ENCODE peak calls at places on chromosomes 16 and 17, in six cellular contexts. F, B, Z, W, A and M are unnamed samples.

GRCh38 chr16:8173111-8173644 is 417.1 kb downstream of the TMEM114 start:
- DNase-seq in F (no peak), B (peak), Z (peak), W (no peak), A (peak), M (no peak)

GRCh38 chr16:17211797-17212196 is 259.0 kb downstream of the XYLT1 start:
- DNase-seq in F (no peak), B (no peak), Z (no peak), W (peak), A (peak), M (no peak)

GRCh38 chr17:44829558-44830358 is at the start of gene GJC1:
- DNase-seq in F (no peak), B (peak), Z (no peak), W (no peak), A (peak), M (no peak)

GRCh38 chr17:33901085-33901484 is 354.0 kb upstream of the CCL2 start:
- DNase-seq in F (no peak), B (no peak), Z (no peak), W (no peak), A (no peak), M (no peak)

GRCh38 chr17:45906927-45907622 is 12.7 kb downstream of the MAPT start:
- DNase-seq in F (no peak), B (no peak), Z (no peak), W (no peak), A (no peak), M (no peak)

GRCh38 chr16:79390481-79391051 is 210.0 kb downstream of the MAF start:
- DNase-seq in F (no peak), B (no peak), Z (no peak), W (no peak), A (no peak), M (no peak)

GRCh38 chr17:62187681-62188080 is 122.6 kb upstream of the MED13 start:
- DNase-seq in F (no peak), B (no peak), Z (peak), W (no peak), A (peak), M (no peak)

GRCh38 chr16:14300631-14301149 is 229.6 kb downstream of the MRTFB start:
- DNase-seq in F (peak), B (peak), Z (peak), W (peak), A (peak), M (peak)

GRCh38 chr17:37744633-37744927 is 279 bp downstream of the HNF1B start:
- DNase-seq in F (no peak), B (no peak), Z (no peak), W (no peak), A (no peak), M (no peak)

GRCh38 chr17:42378597-42379594 is 9.3 kb downstream of the STAT3 start:
- DNase-seq in F (no peak), B (peak), Z (no peak), W (no peak), A (peak), M (no peak)

GRCh38 chr17:27475070-27475673 is 18.9 kb downstream of the KSR1 start:
- DNase-seq in F (no peak), B (no peak), Z (no peak), W (no peak), A (no peak), M (no peak)

GRCh38 chr16:58658796-58659211 is 25.8 kb downstream of the SLC38A7 start:
- DNase-seq in F (no peak), B (peak), Z (no peak), W (no peak), A (peak), M (no peak)

GRCh38 chr17:38637951-38638350 is 32.2 kb upstream of the SRCIN1 start:
- DNase-seq in F (no peak), B (no peak), Z (no peak), W (no peak), A (no peak), M (no peak)

GRCh38 chr16:81618661-81619060 is 160.4 kb upstream of the PLCG2 start:
- DNase-seq in F (no peak), B (no peak), Z (no peak), W (no peak), A (no peak), M (no peak)

GRCh38 chr17:80024206-80024972 is 11.3 kb downstream of the TBC1D16 start:
- DNase-seq in F (no peak), B (peak), Z (no peak), W (no peak), A (no peak), M (no peak)

GRCh38 chr17:17837966-17838962 is 1.5 kb upstream of the SREBF1 start:
- DNase-seq in F (no peak), B (no peak), Z (peak), W (no peak), A (peak), M (no peak)

GRCh38 chr16:12339686-12340085 is 363.2 kb downstream of the SNX29 start:
- DNase-seq in F (no peak), B (peak), Z (no peak), W (no peak), A (peak), M (no peak)

GRCh38 chr17:45229681-45230409 is 8.2 kb downstream of the FMNL1 start:
- DNase-seq in F (no peak), B (no peak), Z (no peak), W (no peak), A (no peak), M (no peak)

GRCh38 chr17:79355186-79355585 is 255.7 kb downstream of the RBFOX3 start:
- DNase-seq in F (no peak), B (no peak), Z (no peak), W (no peak), A (no peak), M (no peak)

GRCh38 chr16:80931985-80932720 is 74.5 kb downstream of the CMC2 start:
- DNase-seq in F (no peak), B (peak), Z (peak), W (no peak), A (peak), M (no peak)

GRCh38 chr17:68777856-68778694 is 176.9 kb upstream of the FAM20A start:
- DNase-seq in F (no peak), B (no peak), Z (no peak), W (no peak), A (no peak), M (no peak)

GRCh38 chr16:9072806-9073341 is 18.6 kb upstream of the HAPSTR1 start:
- DNase-seq in F (no peak), B (peak), Z (no peak), W (no peak), A (peak), M (peak)

GRCh38 chr16:62625291-62625690 is 589.1 kb upstream of the CDH8 start:
- DNase-seq in F (no peak), B (no peak), Z (no peak), W (no peak), A (no peak), M (no peak)

GRCh38 chr16:62615526-62615925 is 579.3 kb upstream of the CDH8 start:
- DNase-seq in F (no peak), B (no peak), Z (no peak), W (no peak), A (no peak), M (no peak)

DNA sequence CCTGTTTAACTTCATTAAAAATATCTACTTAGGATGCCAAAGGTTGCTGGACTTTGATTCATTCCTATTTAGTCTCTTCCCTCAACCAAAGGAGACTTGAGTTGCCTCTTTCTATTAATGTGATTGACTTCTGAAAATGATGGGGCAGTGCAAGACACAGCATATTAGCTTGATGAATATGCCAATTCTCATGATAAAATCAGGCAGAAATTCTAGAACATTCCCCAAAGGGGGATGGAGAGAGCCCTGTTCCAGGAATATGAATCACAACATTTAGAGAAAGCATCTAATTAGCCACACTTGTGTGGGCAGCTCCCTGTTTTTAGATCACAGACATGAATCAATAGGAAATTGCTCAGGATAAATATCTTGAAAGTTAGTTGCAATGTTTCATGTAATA is 584.0 kb upstream of the CDH8 start:
- DNase-seq in F (no peak), B (no peak), Z (no peak), W (no peak), A (no peak), M (no peak)
- H3K4me3 ChIP-seq in F (no peak), B (no peak), Z (no peak), W (no peak), A (no peak), M (no peak)

DNA sequence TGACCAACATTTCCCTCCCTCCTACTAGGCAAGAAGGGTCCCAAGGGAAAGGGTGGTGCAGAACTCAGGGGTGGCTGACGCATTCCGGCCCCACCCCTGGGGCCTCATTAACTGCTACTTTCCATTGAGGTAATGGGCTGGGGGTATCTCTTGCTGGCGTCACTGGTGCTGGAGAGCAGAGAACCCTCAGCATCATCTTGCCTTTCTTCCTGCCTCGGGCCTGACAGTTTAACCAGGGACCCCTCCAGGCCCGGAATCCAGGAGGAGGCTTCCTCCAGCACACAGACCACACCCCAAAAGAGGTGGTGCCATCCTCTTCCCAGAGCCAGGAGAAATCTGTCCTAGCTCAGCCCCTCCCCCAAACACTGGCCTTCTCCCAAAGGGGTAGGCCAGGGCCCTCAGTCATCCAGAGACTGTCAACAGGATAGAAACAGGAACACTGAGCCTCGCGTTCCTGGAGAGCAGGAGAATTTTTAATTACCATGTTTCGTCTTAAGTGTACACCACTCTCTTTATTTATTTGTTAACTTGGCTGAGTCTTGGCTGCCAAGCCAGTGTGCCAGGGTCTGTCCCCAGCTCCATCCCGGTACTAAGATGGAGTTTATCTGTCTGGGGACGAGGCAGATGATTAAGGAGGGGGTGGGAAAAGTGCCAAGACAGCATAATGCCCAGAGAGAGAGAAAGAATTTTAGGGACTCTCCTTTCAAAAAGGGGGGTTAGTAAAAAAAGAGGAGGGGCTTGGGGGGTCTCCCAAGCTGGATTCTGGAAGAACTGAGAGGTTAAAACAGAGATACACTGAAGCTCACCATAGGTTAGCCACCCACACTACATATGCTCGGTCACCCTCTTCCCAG is 5.1 kb downstream of the ETV4 start:
- DNase-seq in F (no peak), B (no peak), Z (no peak), W (no peak), A (peak), M (no peak)
- TF ChIP-seq CTCF in F (no peak), B (no peak), Z (no peak), W (no peak), A (no peak), M (no peak)

DNA sequence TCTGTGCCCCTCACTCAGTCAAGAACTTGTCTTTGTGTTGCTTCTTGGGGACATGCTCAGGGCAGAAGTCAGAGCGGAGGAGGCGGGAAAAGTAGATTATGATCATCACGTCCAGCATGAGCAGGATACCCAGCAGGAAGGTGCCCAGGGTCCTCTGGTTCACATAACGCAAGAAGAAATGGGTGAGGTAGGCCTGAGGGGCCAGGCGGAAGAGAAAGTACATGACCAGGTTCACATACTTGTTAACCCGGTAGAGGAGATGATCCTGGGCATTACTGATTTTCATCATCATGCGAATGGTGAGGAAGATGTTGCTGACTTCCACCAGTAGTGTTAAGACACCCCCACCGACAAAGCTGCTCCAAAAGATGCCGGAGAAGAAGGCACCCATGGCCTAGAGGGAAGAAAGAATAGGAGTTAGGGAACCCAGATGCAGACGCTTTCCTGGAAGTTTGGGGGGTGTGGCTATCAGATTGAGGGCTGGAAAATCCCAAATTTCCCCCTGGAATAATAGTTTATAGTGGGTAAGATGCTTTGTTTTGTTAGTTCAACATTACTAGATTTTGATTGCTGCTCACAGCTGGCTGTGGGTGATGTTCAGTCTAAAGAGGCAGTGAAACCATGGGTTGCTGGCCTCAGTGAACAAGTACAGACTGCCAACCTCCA is 1.4 kb downstream of the TLCD1 start:
- DNase-seq in F (no peak), B (no peak), Z (no peak), W (no peak), A (no peak), M (no peak)
- H3K4me3 ChIP-seq in F (no peak), B (peak), Z (no peak), W (no peak), A (peak), M (peak)

GRCh38 chr16:85810742-85811115 is 11.2 kb downstream of the COX4I1 start:
- DNase-seq in F (no peak), B (no peak), Z (no peak), W (no peak), A (no peak), M (no peak)

GRCh38 chr16:85810097-85810741 is 10.7 kb downstream of the COX4I1 start:
- DNase-seq in F (no peak), B (no peak), Z (peak), W (no peak), A (no peak), M (no peak)

GRCh38 chr16:85812031-85812807 is 12.7 kb downstream of the COX4I1 start:
- DNase-seq in F (no peak), B (no peak), Z (no peak), W (no peak), A (peak), M (no peak)

GRCh38 chr16:85808926-85809325 is 9.4 kb downstream of the COX4I1 start:
- DNase-seq in F (no peak), B (no peak), Z (no peak), W (no peak), A (no peak), M (no peak)

GRCh38 chr16:85809645-85810044 is 10.2 kb downstream of the COX4I1 start:
- DNase-seq in F (no peak), B (no peak), Z (no peak), W (no peak), A (no peak), M (no peak)
- TF ChIP-seq CTCF in F (no peak), B (no peak), Z (no peak), W (no peak), A (no peak), M (peak)

DNA sequence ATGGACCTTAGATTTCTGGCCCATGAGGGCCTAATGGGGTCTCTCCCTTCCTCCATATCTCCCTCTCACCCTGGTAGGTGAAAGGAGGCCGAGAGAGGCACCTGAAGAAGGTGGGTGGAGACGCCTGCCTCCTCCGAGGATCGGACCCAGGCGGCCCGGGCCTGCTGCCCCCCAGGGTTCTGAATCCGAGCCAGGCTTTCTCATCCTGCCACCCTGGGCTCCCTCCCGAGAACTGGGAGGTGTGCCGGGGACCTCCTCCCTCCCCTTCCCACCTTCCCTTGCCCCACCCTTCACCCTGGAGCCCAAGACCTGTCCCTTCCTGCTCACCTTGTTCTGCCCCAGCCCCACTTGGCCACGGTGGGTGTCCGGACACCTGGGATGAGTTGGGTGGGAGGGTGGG is 5.0 kb downstream of the FBXL19 start:
- DNase-seq in F (no peak), B (no peak), Z (no peak), W (no peak), A (no peak), M (no peak)
- H3K4me3 ChIP-seq in F (no peak), B (no peak), Z (no peak), W (no peak), A (no peak), M (no peak)

GRCh38 chr17:48051706-48052486 is 3.7 kb downstream of the NFE2L1 start:
- DNase-seq in F (peak), B (peak), Z (no peak), W (no peak), A (peak), M (no peak)
- TF ChIP-seq CTCF in F (no peak), B (no peak), Z (no peak), W (no peak), A (peak), M (no peak)

DNA sequence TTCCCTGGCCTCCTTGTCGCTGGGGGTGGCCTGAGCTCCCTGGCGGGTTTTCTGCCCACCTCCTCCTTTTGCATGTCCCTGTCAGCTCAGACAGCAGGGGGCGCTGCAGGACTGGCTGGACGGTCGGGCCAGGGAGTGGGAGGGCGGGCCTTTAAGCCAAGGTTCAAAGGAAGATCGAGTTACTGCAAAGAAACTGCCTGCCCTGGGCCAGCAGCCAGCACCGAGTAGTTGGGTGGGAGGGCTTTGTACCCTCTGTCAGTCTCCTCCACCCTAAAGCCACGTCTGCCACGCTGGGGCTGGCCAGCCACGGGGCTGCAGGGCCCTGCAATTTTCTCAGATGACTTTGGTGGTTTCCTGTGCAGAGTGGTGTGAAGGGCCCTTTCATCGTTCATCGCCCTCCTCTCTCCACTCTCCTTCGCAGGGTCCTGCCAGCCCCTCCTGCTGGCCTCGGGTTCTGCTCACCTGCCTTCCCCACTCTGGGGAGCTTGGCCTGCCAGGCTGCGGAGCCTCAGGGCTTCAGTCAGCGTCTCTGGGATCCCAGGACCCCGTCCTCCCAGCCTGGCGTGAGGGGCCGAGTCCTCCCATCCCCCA is 12.3 kb downstream of the GPR142 start:
- DNase-seq in F (peak), B (peak), Z (peak), W (peak), A (peak), M (peak)
- H3K4me3 ChIP-seq in F (peak), B (no peak), Z (no peak), W (peak), A (no peak), M (no peak)

DNA sequence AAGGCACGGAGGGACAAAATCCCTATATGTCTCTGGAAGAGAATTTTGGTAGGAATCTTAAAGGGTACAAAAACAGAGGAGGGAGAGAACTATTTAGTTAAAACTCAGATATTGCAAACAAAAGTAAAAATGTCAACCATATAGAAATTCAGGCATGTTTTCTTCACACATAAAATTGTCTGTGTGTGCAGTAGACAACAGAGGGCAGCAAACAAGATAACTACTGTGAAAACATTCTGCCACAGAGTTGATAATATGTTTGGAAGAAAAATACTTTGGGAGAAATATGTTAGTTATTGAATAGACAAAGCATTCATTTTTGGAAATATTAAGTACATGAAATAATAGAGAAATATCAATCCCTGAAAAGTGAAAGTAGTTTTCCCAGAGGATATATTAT is 56.2 kb downstream of the SNX11 start:
- DNase-seq in F (no peak), B (no peak), Z (no peak), W (no peak), A (no peak), M (no peak)
- TF ChIP-seq CTCF in F (no peak), B (no peak), Z (no peak), W (no peak), A (peak), M (no peak)

GRCh38 chr16:89586218-89586617 is 10.7 kb downstream of the CPNE7 start:
- DNase-seq in F (no peak), B (no peak), Z (no peak), W (no peak), A (no peak), M (no peak)
- H3K4me3 ChIP-seq in F (no peak), B (no peak), Z (no peak), W (no peak), A (no peak), M (no peak)